ENCODE peak calls at places on chromosomes 1 and 21, in eight cellular contexts. Z is ecto neural progenitor cell; Y is activated T-cell treated with anti-CD3 and anti-CD28 coated beads, Interleukin-2, amount 50 U/mL, for 48 hours; F is caudate nucleus; D is naive thymus-derived CD8-positive, alpha-beta T cell; A is T-helper 2 cell treated with Interferon-gamma antibody and Interleukin-4, amounts not matched to agents 5 μg/mL and 100 μg/mL, for 36 hours; W is substantia nigra; O is fibroblast of the aortic adventitia. P is an unnamed sample.
A peak's percentile ranks its signal among the peaks of the same experiment; 100 is the strongest.

GRCh38 chr21:45080639-45081414 is 6.4 kb downstream of the ADARB1 start:
- DNase-seq in Z (no peak), Y (peak; percentile 58), F (no peak), D (peak; percentile 22), A (peak; percentile 45), W (no peak), O (peak; percentile 62), P (no peak)

GRCh38 chr1:92583821-92584760 is 97.4 kb upstream of the GFI1 start:
- DNase-seq in Z (no peak), Y (no peak), F (no peak), D (no peak), A (no peak), W (no peak), O (peak; percentile 70), P (no peak)

GRCh38 chr1:7669559-7670208 is 101.4 kb upstream of the VAMP3 start:
- DNase-seq in Z (peak; percentile 87), Y (peak; percentile 75), F (peak; percentile 56), D (peak; percentile 54), A (peak; percentile 16), W (peak; percentile 61), O (peak; percentile 25), P (peak; percentile 68)

GRCh38 chr1:18828224-18828623 is 31.2 kb downstream of the TAS1R2 start:
- DNase-seq in Z (no peak), Y (no peak), F (no peak), D (no peak), A (no peak), W (no peak), O (no peak), P (no peak)

GRCh38 chr1:152227310-152227928 is 3.4 kb upstream of the HRNR start:
- DNase-seq in Z (no peak), Y (no peak), F (no peak), D (no peak), A (no peak), W (no peak), O (peak; percentile 25), P (no peak)

GRCh38 chr1:203453616-203454015 is 22.0 kb upstream of the PRELP start:
- DNase-seq in Z (no peak), Y (no peak), F (no peak), D (no peak), A (no peak), W (no peak), O (no peak), P (no peak)

GRCh38 chr21:33587792-33588484 is 546 bp downstream of the DONSON start:
- DNase-seq in Z (peak; percentile 74), Y (no peak), F (no peak), D (peak; percentile 2), A (peak; percentile 35), W (no peak), O (peak; percentile 37), P (no peak)

GRCh38 chr1:110282395-110282794 is 56.8 kb upstream of the RBM15 start:
- DNase-seq in Z (no peak), Y (no peak), F (no peak), D (no peak), A (no peak), W (no peak), O (no peak), P (no peak)

GRCh38 chr1:221672160-221672762 is 69.6 kb downstream of the DUSP10 start:
- DNase-seq in Z (no peak), Y (no peak), F (no peak), D (no peak), A (no peak), W (no peak), O (peak; percentile 39), P (no peak)

GRCh38 chr1:101843160-101843559 is 153.6 kb downstream of the OLFM3 start:
- DNase-seq in Z (peak; percentile 60), Y (no peak), F (no peak), D (no peak), A (no peak), W (no peak), O (no peak), P (no peak)

GRCh38 chr21:31335957-31336738 is 7.9 kb downstream of the TIAM1 start:
- DNase-seq in Z (no peak), Y (peak; percentile 52), F (peak; percentile 39), D (no peak), A (peak; percentile 38), W (peak; percentile 42), O (peak; percentile 91), P (peak; percentile 42)

GRCh38 chr1:167489581-167490340 is 28.6 kb downstream of the CD247 start:
- DNase-seq in Z (peak; percentile 88), Y (peak; percentile 68), F (no peak), D (peak; percentile 64), A (peak; percentile 49), W (no peak), O (no peak), P (no peak)

GRCh38 chr1:198491596-198491995 is 48.9 kb downstream of the ATP6V1G3 start:
- DNase-seq in Z (no peak), Y (no peak), F (no peak), D (no peak), A (no peak), W (no peak), O (no peak), P (no peak)

GRCh38 chr21:45410865-45411809 is 6.2 kb downstream of the COL18A1 start:
- DNase-seq in Z (no peak), Y (no peak), F (no peak), D (no peak), A (no peak), W (no peak), O (no peak), P (no peak)

GRCh38 chr1:164565356-164565755 is 6.4 kb downstream of the PBX1 start:
- DNase-seq in Z (no peak), Y (no peak), F (no peak), D (no peak), A (no peak), W (no peak), O (peak; percentile 60), P (no peak)

GRCh38 chr1:67646145-67647035 is 38.6 kb upstream of the GADD45A start:
- DNase-seq in Z (no peak), Y (no peak), F (no peak), D (no peak), A (no peak), W (no peak), O (peak; percentile 53), P (no peak)

GRCh38 chr1:1760345-1760650 is 18.0 kb downstream of the NADK start:
- DNase-seq in Z (no peak), Y (no peak), F (no peak), D (no peak), A (no peak), W (no peak), O (no peak), P (no peak)

GRCh38 chr1:99647460-99647859 is 1.5 kb downstream of the PALMD start:
- DNase-seq in Z (no peak), Y (no peak), F (no peak), D (no peak), A (no peak), W (no peak), O (no peak), P (no peak)

GRCh38 chr1:247337250-247337746 is 5.6 kb upstream of the ZNF496 start:
- DNase-seq in Z (no peak), Y (no peak), F (no peak), D (no peak), A (no peak), W (no peak), O (peak; percentile 38), P (no peak)

GRCh38 chr1:226688056-226688748 is 50.9 kb downstream of the ITPKB start:
- DNase-seq in Z (no peak), Y (no peak), F (peak; percentile 83), D (no peak), A (no peak), W (peak; percentile 83), O (no peak), P (peak; percentile 47)

GRCh38 chr1:14363707-14364413 is 234.6 kb upstream of the KAZN start:
- DNase-seq in Z (no peak), Y (no peak), F (no peak), D (no peak), A (no peak), W (no peak), O (no peak), P (no peak)

GRCh38 chr1:11046625-11047365 is at the start of gene MASP2:
- DNase-seq in Z (no peak), Y (no peak), F (no peak), D (no peak), A (no peak), W (no peak), O (no peak), P (no peak)

GRCh38 chr1:5389101-5389885 is 602.9 kb downstream of the NPHP4 start:
- DNase-seq in Z (no peak), Y (peak; percentile 22), F (no peak), D (peak; percentile 23), A (no peak), W (no peak), O (no peak), P (no peak)

GRCh38 chr1:22595108-22595507 is 31.8 kb downstream of the EPHA8 start:
- DNase-seq in Z (no peak), Y (no peak), F (no peak), D (no peak), A (no peak), W (no peak), O (no peak), P (no peak)

GRCh38 chr1:41558761-41559171 is 74.3 kb upstream of the EDN2 start:
- DNase-seq in Z (no peak), Y (no peak), F (peak; percentile 7), D (no peak), A (no peak), W (no peak), O (no peak), P (no peak)

GRCh38 chr1:43632135-43632670 is 17.7 kb upstream of the KDM4A start:
- DNase-seq in Z (no peak), Y (no peak), F (no peak), D (no peak), A (no peak), W (no peak), O (no peak), P (no peak)